ENCODE peak calls at places on chromosomes 2 and 18, in four cellular contexts. Y is neuronal stem cell, M is mesendoderm, J is H9. V is an unnamed sample.

GRCh38 chr18:26506012-26506411 is 42.3 kb downstream of the KCTD1 start:
- DNase-seq in Y (no peak), J (no peak), M (peak; percentile 63), V (no peak)

GRCh38 chr2:230866704-230867561 is 2.2 kb downstream of the ITM2C start:
- DNase-seq in M (no peak), J (no peak), Y (no peak), V (peak; percentile 45)

GRCh38 chr18:29874519-29875098 is 1167.9 kb downstream of the DSC3 start:
- DNase-seq in M (peak; percentile 79), Y (peak; percentile 20), J (peak; percentile 41), V (no peak)

GRCh38 chr2:48755473-48755872 is at the start of gene LHCGR:
- DNase-seq in M (peak; percentile 40), J (peak; percentile 74), Y (no peak), V (peak; percentile 65)

GRCh38 chr2:231203087-231203486 is 4.7 kb downstream of the ARMC9 start:
- DNase-seq in Y (no peak), M (no peak), J (no peak), V (no peak)

GRCh38 chr2:36461039-36461681 is 105.6 kb downstream of the CRIM1 start:
- DNase-seq in J (no peak), Y (peak; percentile 4), M (peak; percentile 94), V (no peak)

GRCh38 chr2:7430421-7430868 is 513.2 kb downstream of the RNF144A start:
- DNase-seq in M (peak; percentile 53), Y (no peak), J (no peak), V (no peak)

GRCh38 chr2:181052523-181052891 is 72.1 kb downstream of the UBE2E3 start:
- DNase-seq in Y (no peak), J (no peak), M (no peak), V (no peak)

GRCh38 chr18:63758616-63759015 is 16.6 kb upstream of the SERPINB7 start:
- DNase-seq in J (no peak), M (no peak), Y (no peak), V (no peak)

GRCh38 chr2:164456599-164456998 is 164.7 kb downstream of the GRB14 start:
- DNase-seq in Y (no peak), J (no peak), M (no peak), V (no peak)

GRCh38 chr2:14350856-14351255 is 281.7 kb upstream of the LRATD1 start:
- DNase-seq in J (no peak), Y (no peak), M (no peak), V (no peak)

DNA sequence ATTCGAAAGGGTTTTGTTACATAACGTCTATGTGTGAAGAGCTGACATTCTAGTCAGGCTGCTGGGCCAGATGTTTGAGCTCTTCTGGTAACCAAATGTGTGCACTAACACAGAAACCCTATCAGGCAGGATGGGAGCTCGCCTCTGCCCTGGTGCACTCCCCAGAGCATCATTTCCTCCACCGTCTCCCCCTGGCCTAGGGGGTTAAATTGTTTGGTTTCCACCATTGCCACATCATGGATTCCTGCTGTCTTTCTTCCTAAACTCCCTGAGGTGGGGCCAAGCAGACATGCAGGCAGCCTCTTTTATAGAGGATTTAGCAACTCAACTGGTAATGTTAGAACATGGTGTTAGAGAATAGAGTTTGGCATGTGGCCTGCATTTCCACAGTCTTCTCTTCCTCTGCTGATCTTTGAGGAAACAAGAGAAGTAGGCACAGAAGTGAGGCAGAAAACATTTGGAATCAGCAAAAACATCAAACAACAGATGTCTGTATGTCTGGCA is 87.3 kb downstream of the ANTXR1 start:
- DNase-seq in J (no peak), M (no peak), Y (no peak), V (no peak)
- H3K4ac ChIP-seq in J (no peak overlapping the region), M (no peak overlapping the region), Y (no peak overlapping the region), V (no peak overlapping the region)

GRCh38 chr2:66853585-66853984 is 418.7 kb downstream of the MEIS1 start:
- DNase-seq in M (no peak), J (no peak), Y (no peak), V (no peak)
- H3K4ac ChIP-seq in M (no peak overlapping the region), J (no peak overlapping the region), Y (no peak overlapping the region), V (no peak overlapping the region)

GRCh38 chr18:48635806-48636205 is 97.0 kb downstream of the CTIF start:
- DNase-seq in J (no peak), Y (no peak), M (no peak), V (no peak)

GRCh38 chr18:48636436-48636835 is 97.6 kb downstream of the CTIF start:
- DNase-seq in Y (no peak), M (no peak), J (no peak), V (no peak)

GRCh38 chr18:48632676-48633257 is 93.9 kb downstream of the CTIF start:
- DNase-seq in M (no peak), Y (no peak), J (no peak), V (no peak)

GRCh38 chr18:48634975-48635374 is 96.1 kb downstream of the CTIF start:
- DNase-seq in Y (no peak), M (no peak), J (no peak), V (no peak)

GRCh38 chr18:48634491-48634890 is 95.7 kb downstream of the CTIF start:
- DNase-seq in Y (no peak), M (no peak), J (no peak), V (no peak)
- H3K4ac ChIP-seq in Y (no peak overlapping the region), M (no peak overlapping the region), J (no peak overlapping the region), V (no peak overlapping the region)

GRCh38 chr2:235105821-235106359 is 154.1 kb downstream of the SH3BP4 start:
- DNase-seq in J (no peak), Y (no peak), M (peak; percentile 37), V (no peak)
- H3K4ac ChIP-seq in J (no peak overlapping the region), Y (no peak overlapping the region), M (no peak overlapping the region), V (peak overlapping the region; percentile 13)

GRCh38 chr2:5691659-5692529 is at the start of gene SOX11:
- DNase-seq in M (peak; percentile 97), J (peak; percentile 93), Y (peak; percentile 96), V (peak; percentile 96)
- H3K4ac ChIP-seq in M (peak within 1 kb of the TSS; percentile 91), J (no peak within 1 kb of the TSS), Y (peak within 1 kb of the TSS; percentile 76), V (peak within 1 kb of the TSS; percentile 97)

GRCh38 chr2:179240481-179241451 is 23.9 kb downstream of the SESTD1 start:
- DNase-seq in Y (no peak), M (peak; percentile 57), J (no peak), V (no peak)
- H3K4ac ChIP-seq in Y (no peak overlapping the region), M (no peak overlapping the region), J (no peak overlapping the region), V (no peak overlapping the region)

GRCh38 chr18:45863469-45863868 is 38.0 kb downstream of the SIGLEC15 start:
- DNase-seq in Y (no peak), J (no peak), M (no peak), V (no peak)

GRCh38 chr18:45860971-45861370 is 35.5 kb downstream of the SIGLEC15 start:
- DNase-seq in J (no peak), Y (no peak), M (no peak), V (no peak)

GRCh38 chr18:45859334-45859733 is 33.9 kb downstream of the SIGLEC15 start:
- DNase-seq in J (no peak), M (no peak), Y (no peak), V (no peak)

GRCh38 chr18:45861926-45862325 is 36.5 kb downstream of the SIGLEC15 start:
- DNase-seq in M (no peak), Y (no peak), J (no peak), V (no peak)

DNA sequence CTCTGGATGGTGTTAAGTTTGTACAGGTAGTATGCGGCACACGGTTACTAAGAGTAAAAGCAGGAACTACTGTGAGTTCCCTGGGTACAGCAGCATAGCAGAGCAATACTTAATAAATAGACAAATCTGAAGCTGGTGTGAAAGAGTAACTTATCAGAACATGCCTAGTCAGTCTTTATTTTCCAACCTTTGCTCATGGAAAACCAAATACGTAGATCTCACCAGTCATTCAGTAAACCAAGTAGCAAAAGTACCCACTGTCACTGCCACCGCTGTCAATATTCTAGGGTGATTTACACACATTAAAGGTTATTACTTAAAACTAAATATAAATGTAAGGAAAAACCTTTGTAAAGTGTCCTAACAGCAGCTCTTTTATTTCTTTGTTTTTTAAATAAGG is 35.0 kb downstream of the SIGLEC15 start:
- DNase-seq in M (no peak), Y (no peak), J (no peak), V (no peak)
- H3K4ac ChIP-seq in M (no peak overlapping the region), Y (no peak overlapping the region), J (no peak overlapping the region), V (no peak overlapping the region)

DNA sequence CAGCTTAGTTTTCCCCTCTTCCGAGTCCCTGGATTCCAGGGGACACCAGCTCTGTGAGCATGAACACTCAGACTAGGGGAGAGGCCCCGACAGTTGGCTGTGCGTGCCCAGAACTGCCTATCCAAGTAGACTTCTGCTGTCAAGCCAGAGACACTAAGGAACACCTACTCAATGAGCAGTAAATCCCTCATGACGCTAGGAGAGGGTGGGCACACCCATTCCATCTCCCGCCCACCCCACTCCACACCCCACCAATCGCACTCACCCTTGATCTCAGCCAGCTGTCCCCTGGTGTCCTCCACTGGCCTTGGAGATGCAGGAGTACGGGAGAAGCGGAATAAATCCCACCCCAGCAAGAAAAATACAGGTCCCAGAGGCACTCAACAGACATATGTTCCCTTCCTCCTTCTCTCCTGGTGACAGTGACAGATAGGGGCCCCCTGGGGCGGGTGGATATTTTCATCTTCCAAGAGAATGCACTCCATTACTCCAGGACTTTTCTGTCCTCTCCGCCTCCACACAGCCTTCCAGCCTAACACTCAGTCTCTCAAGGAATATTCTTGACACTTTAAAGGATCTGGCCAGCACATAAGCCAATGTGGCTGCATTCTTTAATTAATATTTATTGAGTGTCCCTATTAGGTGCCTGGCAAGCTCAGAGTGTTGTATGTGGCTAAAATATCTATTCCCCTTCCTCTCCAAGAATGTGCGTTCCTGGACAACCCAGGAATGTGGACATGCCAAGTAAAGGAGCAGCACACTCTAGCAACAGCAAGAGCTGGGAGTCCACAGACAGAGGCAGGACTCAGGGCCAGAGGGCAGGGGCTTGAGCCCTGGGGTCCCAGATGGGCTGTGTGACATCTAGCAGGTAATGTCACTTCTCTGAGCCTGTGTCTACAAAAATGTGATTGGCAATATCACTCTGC is 13.1 kb upstream of the SMAD7 start:
- DNase-seq in Y (no peak), M (no peak), J (no peak), V (no peak)
- H3K4ac ChIP-seq in Y (no peak overlapping the region), M (no peak overlapping the region), J (no peak overlapping the region), V (no peak overlapping the region)

GRCh38 chr18:80169607-80170006 is 60.5 kb downstream of the ADNP2 start:
- DNase-seq in M (no peak), J (no peak), Y (no peak), V (no peak)
- H3K4ac ChIP-seq in M (no peak overlapping the region), J (no peak overlapping the region), Y (no peak overlapping the region), V (no peak overlapping the region)

GRCh38 chr2:160256511-160256910 is 56.4 kb upstream of the ITGB6 start:
- DNase-seq in J (no peak), Y (no peak), M (no peak), V (no peak)
- H3K4ac ChIP-seq in J (no peak overlapping the region), Y (no peak overlapping the region), M (no peak overlapping the region), V (no peak overlapping the region)

V was measured in H1.